ENCODE peak calls at places on chromosomes 2 and 18, in nine cellular contexts. One of them, this sample, is unnamed.

GRCh38 chr18:56315363-56315762 is 323.0 kb downstream of the TXNL1 start:
- DNase-seq in ecto neural progenitor cell: no peak
- DNase-seq in cardiac septum: no peak
- DNase-seq in iPS DF 6.9: no peak
- DNase-seq in left lobe of liver: no peak
- DNase-seq in stimulated activated naive CD8-positive, alpha-beta T cell treated with anti-CD3 and anti-CD28 coated beads, Interleukin-15, Interleukin-2, amounts not matched to agents 100 U/mL and 50 U/mL, for 24 hours: no peak
- DNase-seq in A673: no peak
- DNase-seq in ACHN: no peak
- DNase-seq in RPMI7951: no peak
- DNase-seq in this sample: no peak

GRCh38 chr2:31070339-31070738 is 67.9 kb downstream of the GALNT14 start:
- DNase-seq in left lobe of liver: no peak
- DNase-seq in iPS DF 6.9: no peak
- DNase-seq in stimulated activated naive CD8-positive, alpha-beta T cell treated with anti-CD3 and anti-CD28 coated beads, Interleukin-15, Interleukin-2, amounts not matched to agents 100 U/mL and 50 U/mL, for 24 hours: no peak
- DNase-seq in A673: no peak
- DNase-seq in ACHN: peak; percentile 29
- DNase-seq in RPMI7951: peak; percentile 42
- DNase-seq in cardiac septum: no peak
- DNase-seq in ecto neural progenitor cell: no peak
- DNase-seq in this sample: no peak

GRCh38 chr18:711693-712400 is 583 bp downstream of the ENOSF1 start:
- DNase-seq in RPMI7951: peak; percentile 70
- DNase-seq in stimulated activated naive CD8-positive, alpha-beta T cell treated with anti-CD3 and anti-CD28 coated beads, Interleukin-15, Interleukin-2, amounts not matched to agents 100 U/mL and 50 U/mL, for 24 hours: peak; percentile 70
- DNase-seq in ACHN: peak; percentile 80
- DNase-seq in left lobe of liver: peak; percentile 91
- DNase-seq in ecto neural progenitor cell: peak; percentile 56
- DNase-seq in cardiac septum: peak; percentile 81
- DNase-seq in iPS DF 6.9: no peak
- DNase-seq in A673: peak; percentile 85
- DNase-seq in this sample: peak; percentile 79

GRCh38 chr2:201965550-201965949 is 68.1 kb upstream of the FZD7 start:
- DNase-seq in ecto neural progenitor cell: no peak
- DNase-seq in RPMI7951: peak; percentile 23
- DNase-seq in A673: peak; percentile 15
- DNase-seq in ACHN: no peak
- DNase-seq in cardiac septum: no peak
- DNase-seq in left lobe of liver: no peak
- DNase-seq in stimulated activated naive CD8-positive, alpha-beta T cell treated with anti-CD3 and anti-CD28 coated beads, Interleukin-15, Interleukin-2, amounts not matched to agents 100 U/mL and 50 U/mL, for 24 hours: no peak
- DNase-seq in iPS DF 6.9: no peak
- DNase-seq in this sample: no peak

GRCh38 chr18:27185025-27185763 is at the start of gene CHST9:
- DNase-seq in cardiac septum: no peak
- DNase-seq in A673: no peak
- DNase-seq in iPS DF 6.9: no peak
- DNase-seq in stimulated activated naive CD8-positive, alpha-beta T cell treated with anti-CD3 and anti-CD28 coated beads, Interleukin-15, Interleukin-2, amounts not matched to agents 100 U/mL and 50 U/mL, for 24 hours: no peak
- DNase-seq in RPMI7951: no peak
- DNase-seq in left lobe of liver: peak; percentile 79
- DNase-seq in ACHN: peak; percentile 45
- DNase-seq in ecto neural progenitor cell: peak; percentile 77
- DNase-seq in this sample: no peak

GRCh38 chr2:180516204-180516603 is 464.2 kb upstream of the UBE2E3 start:
- DNase-seq in RPMI7951: no peak
- DNase-seq in ACHN: no peak
- DNase-seq in stimulated activated naive CD8-positive, alpha-beta T cell treated with anti-CD3 and anti-CD28 coated beads, Interleukin-15, Interleukin-2, amounts not matched to agents 100 U/mL and 50 U/mL, for 24 hours: no peak
- DNase-seq in A673: no peak
- DNase-seq in iPS DF 6.9: no peak
- DNase-seq in left lobe of liver: no peak
- DNase-seq in ecto neural progenitor cell: no peak
- DNase-seq in cardiac septum: no peak
- DNase-seq in this sample: no peak

GRCh38 chr2:102318437-102318836 is 7.1 kb downstream of the IL1RL1 start:
- DNase-seq in iPS DF 6.9: no peak
- DNase-seq in ACHN: no peak
- DNase-seq in A673: no peak
- DNase-seq in stimulated activated naive CD8-positive, alpha-beta T cell treated with anti-CD3 and anti-CD28 coated beads, Interleukin-15, Interleukin-2, amounts not matched to agents 100 U/mL and 50 U/mL, for 24 hours: no peak
- DNase-seq in left lobe of liver: no peak
- DNase-seq in RPMI7951: no peak
- DNase-seq in ecto neural progenitor cell: no peak
- DNase-seq in cardiac septum: no peak
- DNase-seq in this sample: no peak

GRCh38 chr2:173017657-173018420 is 57.8 kb upstream of the MAP3K20 start:
- DNase-seq in RPMI7951: no peak
- DNase-seq in iPS DF 6.9: no peak
- DNase-seq in ecto neural progenitor cell: no peak
- DNase-seq in stimulated activated naive CD8-positive, alpha-beta T cell treated with anti-CD3 and anti-CD28 coated beads, Interleukin-15, Interleukin-2, amounts not matched to agents 100 U/mL and 50 U/mL, for 24 hours: no peak
- DNase-seq in ACHN: no peak
- DNase-seq in left lobe of liver: no peak
- DNase-seq in A673: no peak
- DNase-seq in cardiac septum: no peak
- DNase-seq in this sample: no peak

GRCh38 chr2:129763190-129763846 is 216.1 kb upstream of the RAB6C start:
- DNase-seq in A673: no peak
- DNase-seq in iPS DF 6.9: no peak
- DNase-seq in cardiac septum: peak; percentile 68
- DNase-seq in stimulated activated naive CD8-positive, alpha-beta T cell treated with anti-CD3 and anti-CD28 coated beads, Interleukin-15, Interleukin-2, amounts not matched to agents 100 U/mL and 50 U/mL, for 24 hours: no peak
- DNase-seq in ecto neural progenitor cell: peak; percentile 32
- DNase-seq in left lobe of liver: no peak
- DNase-seq in ACHN: no peak
- DNase-seq in RPMI7951: no peak
- DNase-seq in this sample: peak; percentile 1

GRCh38 chr2:20235655-20236302 is 10.8 kb upstream of the SDC1 start:
- DNase-seq in RPMI7951: peak; percentile 33
- DNase-seq in left lobe of liver: no peak
- DNase-seq in iPS DF 6.9: no peak
- DNase-seq in stimulated activated naive CD8-positive, alpha-beta T cell treated with anti-CD3 and anti-CD28 coated beads, Interleukin-15, Interleukin-2, amounts not matched to agents 100 U/mL and 50 U/mL, for 24 hours: no peak
- DNase-seq in ecto neural progenitor cell: no peak
- DNase-seq in ACHN: no peak
- DNase-seq in cardiac septum: no peak
- DNase-seq in A673: no peak
- DNase-seq in this sample: no peak

GRCh38 chr2:140861666-140862065 is 1269.2 kb downstream of the LRP1B start:
- DNase-seq in RPMI7951: no peak
- DNase-seq in ACHN: no peak
- DNase-seq in ecto neural progenitor cell: no peak
- DNase-seq in A673: no peak
- DNase-seq in left lobe of liver: no peak
- DNase-seq in stimulated activated naive CD8-positive, alpha-beta T cell treated with anti-CD3 and anti-CD28 coated beads, Interleukin-15, Interleukin-2, amounts not matched to agents 100 U/mL and 50 U/mL, for 24 hours: no peak
- DNase-seq in iPS DF 6.9: no peak
- DNase-seq in cardiac septum: no peak
- DNase-seq in this sample: no peak

GRCh38 chr18:74714796-74715195 is 117.1 kb downstream of the ZNF407 start:
- DNase-seq in ACHN: no peak
- DNase-seq in stimulated activated naive CD8-positive, alpha-beta T cell treated with anti-CD3 and anti-CD28 coated beads, Interleukin-15, Interleukin-2, amounts not matched to agents 100 U/mL and 50 U/mL, for 24 hours: no peak
- DNase-seq in RPMI7951: no peak
- DNase-seq in ecto neural progenitor cell: no peak
- DNase-seq in A673: no peak
- DNase-seq in left lobe of liver: no peak
- DNase-seq in cardiac septum: no peak
- DNase-seq in iPS DF 6.9: no peak
- DNase-seq in this sample: no peak

GRCh38 chr2:157592374-157592773 is 36.3 kb downstream of the ACVR1C start:
- DNase-seq in A673: no peak
- DNase-seq in cardiac septum: no peak
- DNase-seq in ACHN: no peak
- DNase-seq in iPS DF 6.9: no peak
- DNase-seq in stimulated activated naive CD8-positive, alpha-beta T cell treated with anti-CD3 and anti-CD28 coated beads, Interleukin-15, Interleukin-2, amounts not matched to agents 100 U/mL and 50 U/mL, for 24 hours: no peak
- DNase-seq in ecto neural progenitor cell: no peak
- DNase-seq in RPMI7951: no peak
- DNase-seq in left lobe of liver: no peak
- DNase-seq in this sample: no peak

GRCh38 chr2:218202266-218202665 is 14.7 kb upstream of the ARPC2 start:
- DNase-seq in iPS DF 6.9: no peak
- DNase-seq in RPMI7951: no peak
- DNase-seq in ACHN: no peak
- DNase-seq in cardiac septum: no peak
- DNase-seq in ecto neural progenitor cell: no peak
- DNase-seq in stimulated activated naive CD8-positive, alpha-beta T cell treated with anti-CD3 and anti-CD28 coated beads, Interleukin-15, Interleukin-2, amounts not matched to agents 100 U/mL and 50 U/mL, for 24 hours: no peak
- DNase-seq in left lobe of liver: no peak
- DNase-seq in A673: no peak
- DNase-seq in this sample: no peak

GRCh38 chr2:25845843-25846505 is 32.3 kb downstream of the ASXL2 start:
- DNase-seq in left lobe of liver: no peak
- DNase-seq in iPS DF 6.9: no peak
- DNase-seq in ecto neural progenitor cell: no peak
- DNase-seq in stimulated activated naive CD8-positive, alpha-beta T cell treated with anti-CD3 and anti-CD28 coated beads, Interleukin-15, Interleukin-2, amounts not matched to agents 100 U/mL and 50 U/mL, for 24 hours: no peak
- DNase-seq in RPMI7951: peak; percentile 85
- DNase-seq in cardiac septum: no peak
- DNase-seq in ACHN: peak; percentile 15
- DNase-seq in A673: no peak
- DNase-seq in this sample: no peak

GRCh38 chr18:68608861-68609465 is 105.9 kb downstream of the TMX3 start:
- DNase-seq in RPMI7951: no peak
- DNase-seq in A673: no peak
- DNase-seq in ecto neural progenitor cell: no peak
- DNase-seq in cardiac septum: no peak
- DNase-seq in left lobe of liver: no peak
- DNase-seq in iPS DF 6.9: no peak
- DNase-seq in stimulated activated naive CD8-positive, alpha-beta T cell treated with anti-CD3 and anti-CD28 coated beads, Interleukin-15, Interleukin-2, amounts not matched to agents 100 U/mL and 50 U/mL, for 24 hours: no peak
- DNase-seq in ACHN: no peak
- DNase-seq in this sample: no peak

GRCh38 chr2:180707867-180708205 is 272.6 kb upstream of the UBE2E3 start:
- DNase-seq in ACHN: peak; percentile 77
- DNase-seq in left lobe of liver: no peak
- DNase-seq in A673: peak; percentile 77
- DNase-seq in RPMI7951: peak; percentile 79
- DNase-seq in iPS DF 6.9: no peak
- DNase-seq in stimulated activated naive CD8-positive, alpha-beta T cell treated with anti-CD3 and anti-CD28 coated beads, Interleukin-15, Interleukin-2, amounts not matched to agents 100 U/mL and 50 U/mL, for 24 hours: no peak
- DNase-seq in ecto neural progenitor cell: no peak
- DNase-seq in cardiac septum: no peak
- DNase-seq in this sample: no peak

This sample was measured in activated T-cell treated with anti-CD3 and anti-CD28 coated beads, Interleukin-2, amount 50 U/mL, for 48 hours.